ENCODE peak calls at places on chromosomes 5 and 9, in five cellular contexts. C, P, Y, E and F are unnamed samples.

GRCh38 chr5:141637693-141638419 is 1.1 kb downstream of the RELL2 start:
- DNase-seq in C (peak; percentile 65), P (peak; percentile 65), Y (peak; percentile 82), E (peak; percentile 82), F (peak; percentile 96)

GRCh38 chr5:179378116-179378440 is 32.8 kb upstream of the ADAMTS2 start:
- DNase-seq in C (no peak), P (no peak), Y (no peak), E (no peak), F (peak; percentile 23)

GRCh38 chr5:75681125-75681830 is 36.0 kb downstream of the POC5 start:
- DNase-seq in C (no peak), P (no peak), Y (no peak), E (peak; percentile 54), F (no peak)

GRCh38 chr5:137470111-137470920 is 28.8 kb downstream of the SPOCK1 start:
- DNase-seq in C (peak; percentile 43), P (peak; percentile 71), Y (no peak), E (no peak), F (no peak)

GRCh38 chr9:20379804-20380225 is 242.5 kb downstream of the MLLT3 start:
- DNase-seq in C (no peak), P (no peak), Y (no peak), E (no peak), F (no peak)

GRCh38 chr9:75939712-75940111 is 49.2 kb downstream of the PCSK5 start:
- DNase-seq in C (no peak), P (no peak), Y (no peak), E (no peak), F (no peak)

GRCh38 chr9:73081979-73082657 is 69.5 kb upstream of the ANXA1 start:
- DNase-seq in C (peak; percentile 34), P (no peak), Y (no peak), E (peak; percentile 63), F (no peak)

GRCh38 chr9:89168901-89169813 is 9.5 kb downstream of the SHC3 start:
- DNase-seq in C (no peak), P (no peak), Y (no peak), E (no peak), F (no peak)

GRCh38 chr9:88583901-88584596 is 49.1 kb downstream of the NXNL2 start:
- DNase-seq in C (no peak), P (no peak), Y (no peak), E (no peak), F (no peak)

GRCh38 chr9:117034862-117035261 is 347.8 kb downstream of the TRIM32 start:
- DNase-seq in C (no peak), P (no peak), Y (no peak), E (peak; percentile 56), F (peak; percentile 91)

GRCh38 chr5:128123936-128124335 is 40.4 kb downstream of the SLC12A2 start:
- DNase-seq in C (no peak), P (no peak), Y (no peak), E (no peak), F (no peak)

GRCh38 chr9:110752766-110753165 is 84.2 kb downstream of the MUSK start:
- DNase-seq in C (no peak), P (no peak), Y (no peak), E (no peak), F (no peak)

GRCh38 chr9:88310310-88310980 is 77.8 kb upstream of the SPIN1 start:
- DNase-seq in C (peak; percentile 3), P (no peak), Y (no peak), E (no peak), F (peak; percentile 83)

GRCh38 chr5:61159841-61160240 is 2.4 kb downstream of the SMIM15 start:
- DNase-seq in C (no peak), P (no peak), Y (no peak), E (no peak), F (no peak)

GRCh38 chr5:22837803-22838202 is 15.3 kb downstream of the CDH12 start:
- DNase-seq in C (no peak), P (no peak), Y (no peak), E (no peak), F (no peak)

GRCh38 chr5:38866362-38867070 is 20.7 kb downstream of the OSMR start:
- DNase-seq in C (no peak), P (no peak), Y (no peak), E (no peak), F (no peak)

GRCh38 chr9:118321823-118322222 is 617.6 kb downstream of the TLR4 start:
- DNase-seq in C (no peak), P (no peak), Y (no peak), E (no peak), F (no peak)

GRCh38 chr5:135107986-135108385 is 74.0 kb upstream of the PITX1 start:
- DNase-seq in C (no peak), P (no peak), Y (no peak), E (no peak), F (no peak)

GRCh38 chr5:15946026-15946425 is 233.6 kb downstream of the MARCHF11 start:
- DNase-seq in C (no peak), P (no peak), Y (no peak), E (no peak), F (no peak)

GRCh38 chr9:13388157-13388556 is 108.7 kb upstream of the MPDZ start:
- DNase-seq in C (peak; percentile 23), P (no peak), Y (no peak), E (no peak), F (no peak)

GRCh38 chr5:85838781-85839180 is 779.0 kb upstream of the COX7C start:
- DNase-seq in C (no peak), P (no peak), Y (no peak), E (no peak), F (no peak)

GRCh38 chr9:69645488-69645887 is 26.7 kb downstream of the APBA1 start:
- DNase-seq in C (peak; percentile 94), P (no peak), Y (peak; percentile 39), E (no peak), F (peak; percentile 62)

GRCh38 chr5:157747173-157747758 is 3.8 kb downstream of the LSM11 start:
- DNase-seq in C (no peak), P (no peak), Y (no peak), E (no peak), F (no peak)

GRCh38 chr5:157743163-157744054 is at the start of gene LSM11:
- DNase-seq in C (peak; percentile 91), P (peak; percentile 89), Y (peak; percentile 95), E (peak; percentile 92), F (peak; percentile 97)

GRCh38 chr5:157745041-157745456 is 1.5 kb downstream of the LSM11 start:
- DNase-seq in C (no peak), P (no peak), Y (no peak), E (no peak), F (no peak)

GRCh38 chr5:157747766-157748700 is 4.5 kb downstream of the LSM11 start:
- DNase-seq in C (no peak), P (no peak), Y (no peak), E (no peak), F (no peak)

DNA sequence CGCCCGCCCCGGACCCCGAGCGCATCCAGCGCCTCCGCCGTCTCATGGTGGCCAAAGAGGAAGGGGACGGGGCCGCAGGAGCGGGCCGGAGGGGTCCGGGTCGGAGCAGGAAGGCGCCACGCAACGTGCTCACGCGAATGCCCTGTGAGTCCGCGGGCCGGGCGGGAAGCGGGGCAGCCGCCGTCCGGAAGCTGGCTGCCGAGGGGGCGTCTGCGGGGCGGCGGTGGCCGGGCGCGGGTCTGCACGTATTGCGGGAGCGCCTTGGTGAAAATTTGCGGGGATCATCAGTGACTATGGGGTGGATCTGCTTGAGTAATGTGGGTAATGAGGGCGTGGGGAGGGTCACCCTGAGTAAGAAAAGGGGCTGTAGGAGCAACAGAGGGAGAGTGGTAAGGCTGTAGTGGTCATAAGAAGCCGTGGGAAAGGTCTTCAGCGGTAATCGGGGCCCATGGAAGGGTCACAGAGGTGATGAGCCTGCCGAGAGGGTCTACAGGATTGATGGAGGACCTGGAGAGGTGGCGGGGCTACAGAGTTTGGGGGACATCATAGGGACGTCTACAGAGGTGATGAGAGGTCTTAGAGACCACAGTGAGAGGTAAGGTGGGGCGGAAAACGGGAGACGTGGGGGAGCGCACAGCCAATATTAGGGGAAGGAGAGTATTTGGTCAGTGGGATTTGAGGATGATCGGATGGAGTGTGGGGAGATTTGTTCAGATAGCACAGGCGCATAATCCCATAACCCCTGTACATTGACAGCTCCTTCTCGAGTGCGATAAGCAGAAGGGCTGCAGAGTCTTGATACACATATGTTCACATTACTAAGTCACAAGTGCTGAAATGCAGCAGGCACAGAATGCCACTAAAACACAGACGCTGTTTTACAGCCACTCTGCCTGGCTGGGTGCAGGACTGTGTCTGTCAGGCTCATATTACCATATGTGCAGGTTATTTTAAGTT is 821 bp downstream of the LSM11 start:
- DNase-seq in C (no peak), P (no peak), Y (peak; percentile 68), E (peak; percentile 49), F (no peak)
- H3K27ac ChIP-seq in C (no peak overlapping the region), P (no peak overlapping the region), Y (no peak overlapping the region), E (no peak overlapping the region), F (no peak overlapping the region)

GRCh38 chr9:114366334-114367128 is 21.3 kb downstream of the AKNA start:
- DNase-seq in C (peak; percentile 52), P (no peak), Y (no peak), E (no peak), F (no peak)
- H3K27ac ChIP-seq in C (peak overlapping the region; percentile 60), P (no peak overlapping the region), Y (no peak overlapping the region), E (no peak overlapping the region), F (no peak overlapping the region)

GRCh38 chr9:129227843-129228189 is 49.8 kb upstream of the IER5L start:
- DNase-seq in C (no peak), P (no peak), Y (no peak), E (no peak), F (no peak)

GRCh38 chr9:129224618-129225017 is 46.6 kb upstream of the IER5L start:
- DNase-seq in C (no peak), P (no peak), Y (no peak), E (no peak), F (no peak)

GRCh38 chr9:129223551-129224208 is 45.6 kb upstream of the IER5L start:
- DNase-seq in C (no peak), P (no peak), Y (peak; percentile 64), E (peak; percentile 72), F (no peak)

GRCh38 chr9:129225815-129226214 is 47.8 kb upstream of the IER5L start:
- DNase-seq in C (peak; percentile 59), P (peak; percentile 79), Y (peak; percentile 92), E (peak; percentile 87), F (peak; percentile 89)

DNA sequence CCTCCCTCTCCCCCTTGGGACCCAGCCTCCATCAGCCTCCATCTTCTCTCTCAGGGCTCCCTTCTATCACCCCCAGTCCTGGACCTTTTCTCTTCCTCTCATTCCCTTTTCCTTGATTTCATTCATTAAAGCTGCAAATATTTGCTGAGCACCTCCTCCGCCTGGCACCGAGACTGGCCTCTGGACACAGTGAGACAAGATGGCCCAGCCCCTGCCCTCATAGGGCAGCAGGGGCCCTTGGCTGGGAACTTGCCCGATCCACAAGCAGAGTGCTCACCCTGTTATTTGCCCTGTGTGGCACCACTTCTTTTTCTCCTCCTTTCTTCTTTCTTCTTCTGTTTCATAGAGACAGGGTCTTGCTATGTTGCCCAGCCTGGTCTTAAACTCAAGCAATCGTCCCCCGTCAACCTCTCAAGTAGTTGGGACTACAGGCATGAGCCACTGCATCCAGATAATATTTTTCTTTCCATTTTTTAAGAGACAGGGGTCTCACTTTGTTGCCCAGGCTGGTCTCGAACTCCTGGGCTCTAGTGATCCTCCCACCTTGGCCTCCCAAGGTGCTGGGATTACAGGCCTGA is 47.2 kb upstream of the IER5L start:
- DNase-seq in C (no peak), P (peak; percentile 7), Y (no peak), E (no peak), F (no peak)
- H3K27ac ChIP-seq in C (peak overlapping the region; percentile 7), P (peak overlapping the region; percentile 30), Y (peak overlapping the region; percentile 40), E (peak overlapping the region; percentile 84), F (no peak overlapping the region)

DNA sequence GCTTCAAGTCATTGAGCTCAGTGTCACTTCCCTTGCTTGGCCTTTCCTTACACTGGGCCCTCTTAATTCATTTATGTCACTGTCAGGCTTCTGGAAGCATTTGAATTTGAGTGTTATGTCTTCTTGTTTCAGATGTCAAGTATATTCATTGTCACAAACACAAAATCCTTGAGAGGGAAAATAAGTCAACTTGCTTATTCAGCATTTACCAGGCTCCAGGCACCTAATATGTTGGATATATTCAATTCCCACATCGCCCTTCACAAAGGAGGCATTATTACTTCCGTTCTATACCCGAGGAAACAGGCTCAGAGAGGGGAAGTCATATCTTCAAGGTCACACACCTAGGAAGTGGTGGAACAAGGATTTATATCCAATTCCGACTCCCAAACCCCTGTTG is 121.1 kb upstream of the SMIM23 start:
- DNase-seq in C (no peak), P (no peak), Y (no peak), E (no peak), F (no peak)
- H3K27ac ChIP-seq in C (no peak overlapping the region), P (no peak overlapping the region), Y (no peak overlapping the region), E (no peak overlapping the region), F (no peak overlapping the region)